ENCODE peak calls at places on chromosomes 13 and 19, in seven cellular contexts. H is suprapubic skin, U is HCT116, T is breast epithelium, K is stomach, Z is upper lobe of left lung, I is GM23338. B is an unnamed sample.

GRCh38 chr19:19027228-19027627 is 6.1 kb downstream of the SUGP2 start:
- DNase-seq in H (no peak), U (no peak), T (no peak), K (no peak), Z (no peak), I (no peak), B (no peak)

GRCh38 chr13:80337011-80337688 is 3.8 kb downstream of the SPRY2 start:
- DNase-seq in H (no peak), U (no peak), T (no peak), K (no peak), Z (peak; percentile 73), I (no peak), B (peak; percentile 19)

GRCh38 chr19:3852614-3853254 is 16.1 kb downstream of the ZFR2 start:
- DNase-seq in H (no peak), U (peak; percentile 79), T (no peak), K (peak; percentile 28), Z (no peak), I (no peak), B (no peak)

GRCh38 chr19:17107546-17108452 is 32.2 kb downstream of the MYO9B start:
- DNase-seq in H (peak; percentile 94), U (peak; percentile 84), T (peak; percentile 77), K (peak; percentile 73), Z (peak; percentile 80), I (no peak), B (peak; percentile 89)

GRCh38 chr19:15934332-15935078 is at the start of gene CYP4F11:
- DNase-seq in H (no peak), U (peak; percentile 75), T (peak; percentile 89), K (peak; percentile 96), Z (peak; percentile 71), I (no peak), B (peak; percentile 95)

GRCh38 chr13:31978021-31978420 is 53.6 kb upstream of the FRY start:
- DNase-seq in H (no peak), U (no peak), T (no peak), K (no peak), Z (no peak), I (no peak), B (no peak)

GRCh38 chr13:48954086-48954485 is 21.6 kb upstream of the FNDC3A start:
- DNase-seq in H (no peak), U (no peak), T (no peak), K (no peak), Z (no peak), I (no peak), B (no peak)

GRCh38 chr13:26502826-26503225 is 54.7 kb upstream of the WASF3 start:
- DNase-seq in H (no peak), U (no peak), T (no peak), K (no peak), Z (no peak), I (peak; percentile 66), B (no peak)

GRCh38 chr13:110538632-110539031 is 22.9 kb downstream of the RAB20 start:
- DNase-seq in H (no peak), U (no peak), T (no peak), K (no peak), Z (no peak), I (no peak), B (no peak)
- TF ChIP-seq POLR2AphosphoS5 in H (no peak), U (no peak), T (no peak), K (no peak), Z (no peak), I (no peak), B (no peak)

GRCh38 chr13:112637017-112637801 is 49.3 kb upstream of the TUBGCP3 start:
- DNase-seq in H (no peak), U (no peak), T (peak; percentile 37), K (no peak), Z (no peak), I (peak; percentile 51), B (no peak)
- TF ChIP-seq CTCF in H (no peak), U (no peak), T (no peak), K (no peak), Z (no peak), I (no peak), B (no peak)

DNA sequence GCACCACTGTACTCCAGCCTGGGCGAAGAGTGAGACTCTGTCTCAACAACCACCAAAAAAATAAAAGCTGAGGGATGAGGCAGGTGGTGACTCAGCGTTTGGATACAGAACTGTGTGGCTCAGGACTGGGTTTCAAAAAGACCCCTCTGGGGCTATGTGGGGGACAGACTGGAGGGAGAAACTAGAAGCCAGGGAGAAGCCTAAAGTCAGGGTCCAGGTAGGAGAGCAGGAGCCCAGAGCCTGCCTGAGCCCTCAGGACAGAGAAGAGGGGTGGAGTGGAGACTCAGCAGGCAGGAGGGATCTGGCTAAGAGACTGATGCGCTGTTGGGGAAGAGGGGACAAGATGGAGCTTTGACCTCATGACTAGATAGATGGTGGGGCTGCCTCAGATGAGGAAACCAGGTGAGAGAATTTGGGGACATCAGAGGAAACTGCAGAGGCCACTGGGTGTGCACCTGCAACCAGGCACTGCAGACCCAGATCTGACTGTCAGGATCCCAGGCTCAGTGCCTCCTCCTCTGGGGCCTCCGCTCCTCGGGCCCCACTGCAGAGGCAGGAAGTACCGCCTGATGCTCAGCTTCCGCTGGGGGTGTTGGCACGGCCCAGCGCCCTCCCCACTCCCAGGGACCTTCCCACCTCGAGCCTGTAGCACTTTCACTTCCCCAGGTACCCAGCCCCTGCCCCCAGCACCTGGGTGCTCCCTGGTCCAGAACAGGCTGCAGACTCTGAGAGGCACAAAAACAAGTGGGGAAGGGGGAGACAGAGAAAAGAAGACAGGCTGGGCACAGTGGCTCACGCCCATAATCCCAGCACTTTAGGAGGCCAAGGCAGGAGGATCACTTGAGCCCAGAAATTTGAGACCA is 1.5 kb upstream of the CD37 start:
- DNase-seq in H (peak; percentile 70), U (no peak), T (peak; percentile 34), K (peak; percentile 29), Z (peak; percentile 79), I (no peak), B (no peak)
- TF ChIP-seq POLR2AphosphoS5 in H (no peak), U (no peak), T (no peak), K (no peak), Z (no peak), I (no peak), B (no peak)

DNA sequence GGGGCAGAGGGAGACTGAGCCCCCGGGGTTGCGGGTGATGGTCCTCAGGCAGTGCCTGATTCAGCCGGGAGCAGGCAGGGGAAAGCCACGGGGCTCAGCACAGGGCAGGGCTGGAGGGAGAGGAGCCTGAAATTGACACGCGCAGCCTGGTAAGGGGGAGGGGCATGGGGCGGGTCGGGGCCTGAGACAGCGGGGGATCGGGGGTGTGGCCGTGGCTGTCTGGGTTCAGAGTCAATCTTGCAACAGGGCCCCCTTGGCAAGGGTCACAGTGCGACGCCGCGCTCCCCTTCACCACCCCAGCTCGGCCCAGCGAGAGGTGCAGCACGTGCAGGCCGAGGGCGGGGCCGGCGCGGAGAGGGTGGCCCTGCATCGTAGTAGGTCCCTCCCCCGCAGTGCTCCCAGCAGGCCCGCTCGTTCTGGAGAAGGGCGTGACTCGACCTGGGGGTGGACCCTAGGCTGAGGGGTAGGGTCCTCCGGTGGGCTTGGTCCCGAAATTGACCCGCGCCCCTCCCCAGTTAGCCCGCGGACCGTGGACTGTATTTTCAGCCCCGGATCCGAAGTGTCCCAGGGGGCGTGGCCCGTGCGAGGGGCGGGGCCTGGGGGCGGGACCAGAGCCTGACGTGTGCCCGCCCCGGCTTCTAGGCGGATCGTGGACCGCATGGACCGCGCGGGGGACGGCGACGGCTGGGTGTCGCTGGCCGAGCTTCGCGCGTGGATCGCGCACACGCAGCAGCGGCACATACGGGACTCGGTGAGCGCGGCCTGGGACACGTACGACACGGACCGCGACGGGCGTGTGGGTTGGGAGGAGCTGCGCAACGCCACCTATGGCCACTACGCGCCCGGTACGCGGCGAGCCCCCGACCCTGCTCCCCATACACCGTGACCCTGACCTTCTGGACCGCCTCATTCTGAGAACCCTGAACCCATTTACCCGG is 6.0 kb downstream of the RCN3 start:
- DNase-seq in H (peak; percentile 90), U (no peak), T (peak; percentile 75), K (peak; percentile 82), Z (peak; percentile 97), I (peak; percentile 83), B (peak; percentile 55)
- TF ChIP-seq CTCF in H (no peak), U (no peak), T (no peak), K (no peak), Z (peak; percentile 65), I (peak; percentile 40), B (no peak)

DNA sequence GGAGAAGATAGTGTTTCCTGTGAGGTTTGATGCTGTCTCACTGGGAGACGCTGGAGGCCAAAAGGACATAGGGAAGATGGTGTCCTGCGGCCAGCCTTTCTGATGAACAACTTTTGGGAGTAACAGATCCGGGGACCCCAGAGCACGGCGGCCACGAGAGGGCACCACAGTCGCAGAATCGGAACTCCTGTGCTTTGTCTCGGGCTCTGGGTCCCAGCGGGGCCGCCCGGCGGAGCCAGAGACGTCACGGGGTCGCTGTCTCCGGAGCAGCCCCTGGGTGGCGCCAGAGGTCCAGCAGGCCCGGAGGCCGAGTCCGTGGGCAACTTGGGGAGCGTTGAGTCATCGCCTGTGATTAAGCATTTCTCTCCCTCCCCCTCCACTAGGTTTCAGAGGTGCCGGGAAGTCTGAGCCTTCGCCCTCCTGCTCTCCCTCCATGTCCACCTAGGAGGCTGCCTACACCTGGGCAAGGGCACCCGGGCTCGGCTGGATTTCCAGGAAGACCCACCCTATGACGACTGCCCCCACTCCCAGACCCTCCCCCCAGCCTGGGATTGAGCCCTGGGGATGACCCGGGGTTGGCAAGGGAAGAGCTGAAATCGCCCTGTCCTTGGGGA is 3.2 kb downstream of the NANOS3 start:
- DNase-seq in H (peak; percentile 99), U (peak; percentile 91), T (peak; percentile 98), K (peak; percentile 99), Z (peak; percentile 99), I (peak; percentile 96), B (peak; percentile 96)
- TF ChIP-seq POLR2AphosphoS5 in H (peak; percentile 82), U (peak; percentile 66), T (peak; percentile 94), K (peak; percentile 69), Z (peak; percentile 71), I (no peak), B (peak; percentile 93)

B was measured in prostate gland.